ENCODE peak calls at places on chromosomes 13 and 19, in seven cellular contexts. S is left lung, Y is upper lobe of right lung, F is left ventricle myocardium inferior, E is PC-9, C is fibroblast of lung, A is astrocyte. W is an unnamed sample. For H3K4me1, the result is how much of the 10 kb centered on the place peaks cover.

GRCh38 chr19:8120636-8121480 is 28.5 kb downstream of the FBN3 start:
- DNase-seq in S (no peak), Y (no peak), F (no peak), E (no peak), C (no peak), A (no peak), W (no peak)

GRCh38 chr19:1064661-1065605 is 2.0 kb upstream of the ARHGAP45 start:
- DNase-seq in S (peak), Y (peak), F (peak), E (no peak), C (peak), A (peak), W (peak)

GRCh38 chr19:50649433-50650391 is at the start of gene C19orf81:
- DNase-seq in S (no peak), Y (no peak), F (no peak), E (no peak), C (no peak), A (no peak), W (no peak)

GRCh38 chr13:23987331-23987730 is 90.0 kb upstream of the C1QTNF9B start:
- DNase-seq in S (no peak), Y (no peak), F (no peak), E (no peak), C (peak), A (peak), W (no peak)

GRCh38 chr19:16397791-16398529 is 73.3 kb downstream of the KLF2 start:
- DNase-seq in S (peak), Y (no peak), F (no peak), E (no peak), C (peak), A (peak), W (peak)

GRCh38 chr19:16016226-16017137 is 59.8 kb upstream of the TPM4 start:
- DNase-seq in S (no peak), Y (peak), F (no peak), E (no peak), C (no peak), A (no peak), W (no peak)

GRCh38 chr13:43263047-43263446 is 239.7 kb downstream of the DNAJC15 start:
- DNase-seq in S (no peak), Y (no peak), F (no peak), E (no peak), C (no peak), A (no peak), W (no peak)

GRCh38 chr19:57421037-57421436 is 10.1 kb downstream of the ZNF17 start:
- DNase-seq in S (no peak), Y (no peak), F (no peak), E (no peak), C (no peak), A (no peak), W (no peak)

GRCh38 chr13:20428666-20429644 is 96.7 kb downstream of the CRYL1 start:
- DNase-seq in S (no peak), Y (no peak), F (no peak), E (peak), C (peak), A (peak), W (no peak)

GRCh38 chr19:1070576-1070930 is 3.6 kb downstream of the ARHGAP45 start:
- DNase-seq in S (no peak), Y (no peak), F (no peak), E (no peak), C (no peak), A (no peak), W (peak)

GRCh38 chr19:19447536-19448237 is 42.2 kb downstream of the GATAD2A start:
- DNase-seq in S (no peak), Y (no peak), F (no peak), E (no peak), C (no peak), A (no peak), W (no peak)

GRCh38 chr13:29457299-29457698 is 138.2 kb downstream of the SLC7A1 start:
- DNase-seq in S (no peak), Y (no peak), F (no peak), E (no peak), C (peak), A (peak), W (no peak)

GRCh38 chr13:28059214-28059613 is 41.2 kb downstream of the FLT3 start:
- DNase-seq in S (no peak), Y (no peak), F (no peak), E (no peak), C (peak), A (no peak), W (no peak)

GRCh38 chr13:99086149-99086868 is 108.4 kb upstream of the DOCK9 start:
- DNase-seq in S (peak), Y (peak), F (peak), E (peak), C (peak), A (peak), W (peak)

GRCh38 chr19:4304509-4305252 is at the start of gene FSD1:
- DNase-seq in S (no peak), Y (no peak), F (no peak), E (no peak), C (peak), A (no peak), W (no peak)

GRCh38 chr13:97933736-97934135 is 19.7 kb upstream of the IPO5 start:
- DNase-seq in S (no peak), Y (no peak), F (no peak), E (no peak), C (no peak), A (no peak), W (no peak)

GRCh38 chr19:3607398-3608078 is 863 bp upstream of the TBXA2R start:
- DNase-seq in S (peak), Y (no peak), F (peak), E (no peak), C (peak), A (peak), W (peak)

GRCh38 chr13:106573279-106573831 is 5.4 kb upstream of the ARGLU1 start:
- DNase-seq in S (no peak), Y (no peak), F (no peak), E (no peak), C (peak), A (peak), W (no peak)

GRCh38 chr13:51666839-51667238 is 82.6 kb downstream of the WDFY2 start:
- DNase-seq in S (no peak), Y (no peak), F (no peak), E (no peak), C (no peak), A (no peak), W (no peak)

GRCh38 chr13:91359071-91359470 is 11.6 kb downstream of the MIR17HG start:
- DNase-seq in S (no peak), Y (no peak), F (no peak), E (no peak), C (no peak), A (no peak), W (no peak)

GRCh38 chr13:52449323-52450011 is 967 bp downstream of the VPS36 start:
- DNase-seq in S (no peak), Y (no peak), F (no peak), E (no peak), C (peak), A (no peak), W (no peak)

GRCh38 chr13:99605417-99606321 is 104.4 kb downstream of the TM9SF2 start:
- DNase-seq in S (peak), Y (peak), F (peak), E (no peak), C (peak), A (peak), W (peak)

GRCh38 chr19:53877361-53877766 is 4.6 kb upstream of the PRKCG start:
- DNase-seq in S (no peak), Y (no peak), F (no peak), E (peak), C (peak), A (no peak), W (no peak)

GRCh38 chr19:33815410-33816340 is 19.0 kb downstream of the KCTD15 start:
- DNase-seq in S (no peak), Y (peak), F (no peak), E (no peak), C (peak), A (peak), W (peak)

GRCh38 chr19:18119243-18120105 is 21.9 kb downstream of the MAST3 start:
- DNase-seq in S (no peak), Y (no peak), F (no peak), E (no peak), C (no peak), A (no peak), W (peak)

GRCh38 chr13:30734434-30734833 is 909 bp upstream of the ALOX5AP start:
- DNase-seq in S (no peak), Y (no peak), F (no peak), E (peak), C (peak), A (peak), W (no peak)

GRCh38 chr19:33241091-33241529 is 15.5 kb upstream of the SLC7A10 start:
- DNase-seq in S (no peak), Y (no peak), F (no peak), E (no peak), C (no peak), A (no peak), W (peak)

GRCh38 chr13:96781141-96781540 is 213.1 kb downstream of the OXGR1 start:
- DNase-seq in S (no peak), Y (no peak), F (peak), E (no peak), C (peak), A (no peak), W (no peak)

GRCh38 chr19:35349614-35350521 is 2.2 kb downstream of the FFAR1 start:
- DNase-seq in S (no peak), Y (peak), F (no peak), E (no peak), C (no peak), A (no peak), W (peak)

GRCh38 chr13:75647126-75647784 is 11.1 kb downstream of the LMO7 start:
- DNase-seq in S (no peak), Y (no peak), F (no peak), E (no peak), C (peak), A (peak), W (no peak)

GRCh38 chr13:28047784-28048388 is 52.5 kb downstream of the FLT3 start:
- DNase-seq in S (no peak), Y (no peak), F (no peak), E (peak), C (peak), A (no peak), W (no peak)

DNA sequence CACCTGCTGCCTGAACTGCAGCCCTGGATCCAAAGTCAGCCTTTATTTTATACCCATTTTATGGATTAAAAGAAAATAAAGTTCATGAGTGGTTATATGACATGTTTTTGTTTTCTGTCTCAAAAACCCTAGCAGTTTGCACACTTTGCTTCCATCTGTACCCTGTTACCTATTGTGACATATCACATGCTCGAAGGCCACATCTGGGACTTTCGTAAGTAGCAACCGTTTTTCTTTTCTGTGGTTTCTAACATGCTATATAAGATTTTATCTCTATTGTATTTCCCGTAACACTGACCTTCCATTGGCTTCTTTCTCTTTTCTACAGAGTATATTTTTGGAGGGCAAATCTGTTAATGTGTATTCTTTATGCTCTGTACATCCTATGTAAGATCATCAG is 1007.2 kb downstream of the PCDH9 start:
- DNase-seq in S (no peak), Y (no peak), F (no peak), E (no peak), C (no peak), A (no peak), W (no peak)
- H3K4me1 ChIP-seq in S (under half), Y (under half), F (under half), E (under half), C (under half), A (under half), W (under half)

DNA sequence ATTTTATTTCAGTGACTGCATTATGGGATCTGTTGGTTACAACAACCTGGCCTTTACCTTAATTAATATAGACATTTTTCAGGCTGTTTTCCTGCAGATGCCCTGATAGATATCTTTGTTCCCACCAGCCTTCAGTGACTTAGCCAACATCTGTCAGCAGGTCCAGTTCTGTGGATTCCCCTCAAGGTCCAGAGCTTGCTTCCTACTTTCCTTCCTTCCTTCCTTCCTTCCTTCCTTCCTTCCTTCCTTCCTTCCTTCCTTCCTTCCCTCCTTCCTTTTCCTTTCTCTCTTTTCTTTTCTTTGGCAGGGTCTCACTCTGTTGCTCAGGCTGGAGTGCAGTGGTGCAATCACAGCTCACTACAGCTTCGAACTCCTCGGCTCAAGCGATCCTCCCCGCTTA is 14.4 kb upstream of the CYP2B6 start:
- DNase-seq in S (no peak), Y (no peak), F (no peak), E (no peak), C (no peak), A (no peak), W (no peak)
- H3K4me3 ChIP-seq in S (no peak), Y (no peak), F (no peak), E (no peak), C (no peak), A (no peak), W (no peak)

GRCh38 chr13:46542833-46543232 is 10.1 kb upstream of the LRCH1 start:
- DNase-seq in S (no peak), Y (no peak), F (no peak), E (no peak), C (no peak), A (no peak), W (no peak)
- TF ChIP-seq CTCF in S (no peak), Y (no peak), F (no peak), E (no peak), C (no peak), A (no peak), W (no peak)

DNA sequence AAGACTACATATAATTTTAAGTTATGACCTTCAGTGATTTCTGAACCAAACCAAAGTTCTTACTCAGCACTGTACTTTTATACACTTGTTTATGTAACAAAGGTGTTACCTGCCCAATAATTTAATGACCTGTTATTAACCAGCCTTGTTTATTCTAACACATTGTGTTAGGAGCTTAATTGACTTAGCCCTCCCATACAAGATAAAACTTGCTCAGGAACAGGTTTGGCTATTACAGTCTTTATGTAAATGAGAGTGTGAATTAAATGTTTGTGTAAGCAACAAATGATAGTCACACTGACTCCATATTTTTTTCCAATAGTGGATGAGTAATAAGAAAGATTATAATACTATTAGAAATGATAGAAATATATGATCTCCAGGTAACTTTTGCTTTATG is 51.8 kb upstream of the MYCBP2 start:
- DNase-seq in S (no peak), Y (no peak), F (no peak), E (no peak), C (no peak), A (no peak), W (no peak)
- H3K4me1 ChIP-seq in S (under half), Y (under half), F (under half), E (under half), C (under half), A (under half), W (under half)

DNA sequence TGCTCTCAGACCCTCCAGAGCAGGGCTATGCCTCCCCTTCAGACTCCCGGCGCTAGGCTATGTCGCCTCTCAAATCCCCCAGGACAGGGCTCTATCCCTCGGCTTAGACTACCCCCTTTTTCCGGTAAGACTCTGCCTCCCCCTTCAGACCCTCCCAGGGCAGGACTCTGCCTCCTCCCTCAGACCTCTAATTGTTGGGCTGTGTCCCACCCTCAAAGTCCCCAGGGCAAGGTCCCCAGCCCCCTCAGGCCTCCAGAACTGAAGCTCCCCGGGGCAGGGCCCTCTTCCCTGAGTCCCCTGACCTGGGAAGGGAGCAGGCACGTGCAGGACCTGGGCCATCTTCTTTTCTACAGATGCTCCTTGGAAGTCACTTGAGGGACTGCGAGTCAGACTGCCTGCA is 3.2 kb downstream of the KANK2 start:
- DNase-seq in S (no peak), Y (no peak), F (no peak), E (no peak), C (no peak), A (no peak), W (no peak)
- H3K4me3 ChIP-seq in S (peak), Y (peak), F (peak), E (no peak), C (peak), A (no peak), W (peak)

GRCh38 chr19:2543463-2544442 is 67.8 kb downstream of the GADD45B start:
- DNase-seq in S (peak), Y (peak), F (peak), E (peak), C (peak), A (peak), W (peak)
- TF ChIP-seq CTCF in S (no peak), Y (peak), F (peak), E (no peak), C (no peak), A (no peak), W (no peak)

DNA sequence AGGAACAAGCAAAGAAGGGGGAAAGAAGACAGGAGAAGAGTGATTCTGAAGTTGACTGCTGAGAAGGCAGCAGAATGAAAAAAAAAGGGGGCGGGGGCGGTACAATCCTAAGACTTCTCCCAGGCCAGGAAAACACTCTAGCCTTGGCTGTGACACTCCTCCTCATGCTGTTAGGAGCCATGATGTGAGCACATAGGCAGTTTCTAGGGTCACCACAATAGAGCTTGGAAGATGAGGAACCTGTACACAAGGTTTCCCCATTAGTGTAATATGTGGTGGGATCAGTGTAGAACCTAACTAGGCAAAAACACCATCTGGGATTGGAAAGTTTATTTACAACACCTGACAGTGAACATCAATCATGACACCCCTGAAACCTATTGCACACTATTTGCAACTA is 86.9 kb downstream of the FOXO1 start:
- DNase-seq in S (no peak), Y (no peak), F (no peak), E (no peak), C (no peak), A (no peak), W (no peak)
- H3K4me1 ChIP-seq in S (under half), Y (under half), F (half or more), E (under half), C (under half), A (under half), W (half or more)

GRCh38 chr13:32737679-32738078 is 151.4 kb downstream of the PDS5B start:
- DNase-seq in S (no peak), Y (no peak), F (no peak), E (no peak), C (no peak), A (no peak), W (no peak)
- H3K4me3 ChIP-seq in S (peak), Y (peak), F (peak), E (no peak), C (peak), A (no peak), W (peak)

W was measured in spleen.